ENCODE peak calls at places on chromosomes 4 and X, in four cellular contexts. T is K562; D is activated T-helper 1 cell treated with anti-CD3 and anti-CD28 coated beads, Interleukin-12 subunit alpha, Interleukin-12 subunit beta, Interleukin-2, Interleukin-4 antibody, amounts not matched to agents 30 ng/mL and 10 ng/mL and 1 ng/mL, durations not matched to agents 14 hours and 24 hours and 36 hours; W is fibroblast of gingiva. O is an unnamed sample.

GRCh38 chr4:3452376-3452775 is 10.6 kb downstream of the HGFAC start:
- DNase-seq in T (peak), D (no peak), W (no peak), O (no peak)

GRCh38 chr4:94804613-94805012 is 46.9 kb downstream of the BMPR1B start:
- DNase-seq in T (no peak), D (no peak), W (peak), O (no peak)

GRCh38 chrX:10393899-10394298 is 226.5 kb downstream of the MID1 start:
- DNase-seq in T (no peak), D (no peak), W (no peak), O (no peak)

GRCh38 chr4:123352240-123352945 is 44.2 kb upstream of the SPRY1 start:
- DNase-seq in T (no peak), D (no peak), W (peak), O (no peak)

GRCh38 chr4:78616046-78616498 is 64.5 kb downstream of the ANXA3 start:
- DNase-seq in T (no peak), D (no peak), W (no peak), O (no peak)

GRCh38 chr4:6134612-6135220 is 65.6 kb downstream of the JAKMIP1 start:
- DNase-seq in T (peak), D (peak), W (no peak), O (no peak)

GRCh38 chr4:17494258-17494657 is 17.6 kb downstream of the QDPR start:
- DNase-seq in T (peak), D (no peak), W (peak), O (no peak)

GRCh38 chrX:2451456-2452316 is 49.1 kb downstream of the DHRSX start:
- DNase-seq in T (peak), D (no peak), W (peak), O (no peak)

GRCh38 chr4:4673070-4673469 is 131.2 kb upstream of the STX18 start:
- DNase-seq in T (peak), D (no peak), W (peak), O (peak)

GRCh38 chrX:118702741-118703140 is 24.7 kb upstream of the IL13RA1 start:
- DNase-seq in T (no peak), D (no peak), W (no peak), O (no peak)

GRCh38 chr4:10006604-10007435 is 14.5 kb downstream of the SLC2A9 start:
- DNase-seq in T (no peak), D (no peak), W (peak), O (peak)

GRCh38 chr4:169618286-169618685 is 2.1 kb upstream of the CLCN3 start:
- DNase-seq in T (no peak), D (no peak), W (no peak), O (no peak)

GRCh38 chrX:1521459-1521956 is 15.5 kb downstream of the P2RY8 start:
- DNase-seq in T (no peak), D (peak), W (no peak), O (peak)

GRCh38 chrX:19731307-19731706 is 156.1 kb downstream of the SH3KBP1 start:
- DNase-seq in T (no peak), D (no peak), W (no peak), O (no peak)

GRCh38 chr4:11700751-11701226 is 272.1 kb upstream of the HS3ST1 start:
- DNase-seq in T (no peak), D (no peak), W (peak), O (no peak)

GRCh38 chr4:16785800-16786527 is 112.5 kb downstream of the LDB2 start:
- DNase-seq in T (no peak), D (no peak), W (peak), O (no peak)

GRCh38 chr4:102614801-102615200 is 113.6 kb downstream of the NFKB1 start:
- DNase-seq in T (no peak), D (peak), W (no peak), O (no peak)

GRCh38 chrX:133215747-133216146 is 2.4 kb downstream of the TFDP3 start:
- DNase-seq in T (peak), D (no peak), W (no peak), O (no peak)